ENCODE peak calls at places on chromosomes 12 and 14, in six cellular contexts. One of them, this sample, is unnamed.

GRCh38 chr14:49512147-49512551 is 74.0 kb downstream of the RPS29 start:
- DNase-seq in Daoy: peak; percentile 96
- DNase-seq in activated CD4-positive, CD25-positive, alpha-beta regulatory T cell treated with anti-CD3 and anti-CD28 coated beads, Interleukin-2, amount 50 U/mL, for 72 hours: no peak
- DNase-seq in mucosa of descending colon: no peak
- DNase-seq in EL: peak; percentile 74
- DNase-seq in B cell: no peak
- DNase-seq in this sample: peak; percentile 86

GRCh38 chr12:128613821-128614220 is 209.9 kb downstream of the SLC15A4 start:
- DNase-seq in Daoy: peak; percentile 43
- DNase-seq in activated CD4-positive, CD25-positive, alpha-beta regulatory T cell treated with anti-CD3 and anti-CD28 coated beads, Interleukin-2, amount 50 U/mL, for 72 hours: no peak
- DNase-seq in mucosa of descending colon: no peak
- DNase-seq in EL: no peak
- DNase-seq in B cell: no peak
- DNase-seq in this sample: no peak

GRCh38 chr12:120230326-120230973 is 29.5 kb upstream of the RPLP0 start:
- DNase-seq in Daoy: peak; percentile 98
- DNase-seq in activated CD4-positive, CD25-positive, alpha-beta regulatory T cell treated with anti-CD3 and anti-CD28 coated beads, Interleukin-2, amount 50 U/mL, for 72 hours: no peak
- DNase-seq in mucosa of descending colon: no peak
- DNase-seq in EL: peak; percentile 98
- DNase-seq in B cell: no peak
- DNase-seq in this sample: peak; percentile 98

GRCh38 chr14:65949711-65950516 is 536.3 kb upstream of the CCDC196 start:
- DNase-seq in Daoy: peak; percentile 51
- DNase-seq in activated CD4-positive, CD25-positive, alpha-beta regulatory T cell treated with anti-CD3 and anti-CD28 coated beads, Interleukin-2, amount 50 U/mL, for 72 hours: peak; percentile 56
- DNase-seq in mucosa of descending colon: no peak
- DNase-seq in EL: peak; percentile 8
- DNase-seq in B cell: no peak
- DNase-seq in this sample: peak; percentile 51

GRCh38 chr12:98227162-98227561 is 288.2 kb upstream of the TMPO start:
- DNase-seq in Daoy: peak; percentile 19
- DNase-seq in activated CD4-positive, CD25-positive, alpha-beta regulatory T cell treated with anti-CD3 and anti-CD28 coated beads, Interleukin-2, amount 50 U/mL, for 72 hours: no peak
- DNase-seq in mucosa of descending colon: no peak
- DNase-seq in EL: peak; percentile 12
- DNase-seq in B cell: no peak
- DNase-seq in this sample: peak; percentile 9

GRCh38 chr12:2324375-2324774 is 271.6 kb downstream of the CACNA1C start:
- DNase-seq in Daoy: no peak
- DNase-seq in activated CD4-positive, CD25-positive, alpha-beta regulatory T cell treated with anti-CD3 and anti-CD28 coated beads, Interleukin-2, amount 50 U/mL, for 72 hours: no peak
- DNase-seq in mucosa of descending colon: peak; percentile 65
- DNase-seq in EL: no peak
- DNase-seq in B cell: no peak
- DNase-seq in this sample: no peak

GRCh38 chr12:94326727-94327126 is 132.9 kb downstream of the CEP83 start:
- DNase-seq in Daoy: peak; percentile 81
- DNase-seq in activated CD4-positive, CD25-positive, alpha-beta regulatory T cell treated with anti-CD3 and anti-CD28 coated beads, Interleukin-2, amount 50 U/mL, for 72 hours: no peak
- DNase-seq in mucosa of descending colon: no peak
- DNase-seq in EL: peak; percentile 85
- DNase-seq in B cell: no peak
- DNase-seq in this sample: peak; percentile 92

GRCh38 chr12:102883204-102883799 is 33.7 kb downstream of the PAH start:
- DNase-seq in Daoy: peak; percentile 59
- DNase-seq in activated CD4-positive, CD25-positive, alpha-beta regulatory T cell treated with anti-CD3 and anti-CD28 coated beads, Interleukin-2, amount 50 U/mL, for 72 hours: peak; percentile 38
- DNase-seq in mucosa of descending colon: peak; percentile 62
- DNase-seq in EL: peak; percentile 40
- DNase-seq in B cell: peak; percentile 63
- DNase-seq in this sample: peak; percentile 30

GRCh38 chr12:105444050-105444808 is 113.7 kb downstream of the C12orf75 start:
- DNase-seq in Daoy: peak; percentile 34
- DNase-seq in activated CD4-positive, CD25-positive, alpha-beta regulatory T cell treated with anti-CD3 and anti-CD28 coated beads, Interleukin-2, amount 50 U/mL, for 72 hours: no peak
- DNase-seq in mucosa of descending colon: no peak
- DNase-seq in EL: peak; percentile 22
- DNase-seq in B cell: no peak
- DNase-seq in this sample: peak; percentile 55

GRCh38 chr12:119659289-119659897 is 8.5 kb upstream of the PRKAB1 start:
- DNase-seq in Daoy: peak; percentile 21
- DNase-seq in activated CD4-positive, CD25-positive, alpha-beta regulatory T cell treated with anti-CD3 and anti-CD28 coated beads, Interleukin-2, amount 50 U/mL, for 72 hours: no peak
- DNase-seq in mucosa of descending colon: no peak
- DNase-seq in EL: peak; percentile 21
- DNase-seq in B cell: peak; percentile 59
- DNase-seq in this sample: no peak

GRCh38 chr12:12645485-12645884 is 33.8 kb downstream of the CREBL2 start:
- DNase-seq in Daoy: no peak
- DNase-seq in activated CD4-positive, CD25-positive, alpha-beta regulatory T cell treated with anti-CD3 and anti-CD28 coated beads, Interleukin-2, amount 50 U/mL, for 72 hours: no peak
- DNase-seq in mucosa of descending colon: no peak
- DNase-seq in EL: peak; percentile 46
- DNase-seq in B cell: peak; percentile 65
- DNase-seq in this sample: peak; percentile 53

GRCh38 chr14:101043891-101044290 is 140.4 kb upstream of the RTL1 start:
- DNase-seq in Daoy: no peak
- DNase-seq in activated CD4-positive, CD25-positive, alpha-beta regulatory T cell treated with anti-CD3 and anti-CD28 coated beads, Interleukin-2, amount 50 U/mL, for 72 hours: no peak
- DNase-seq in mucosa of descending colon: no peak
- DNase-seq in EL: no peak
- DNase-seq in B cell: no peak
- DNase-seq in this sample: no peak

GRCh38 chr12:122867701-122868461 is 28.0 kb downstream of the VPS37B start:
- DNase-seq in Daoy: no peak
- DNase-seq in activated CD4-positive, CD25-positive, alpha-beta regulatory T cell treated with anti-CD3 and anti-CD28 coated beads, Interleukin-2, amount 50 U/mL, for 72 hours: no peak
- DNase-seq in mucosa of descending colon: peak; percentile 77
- DNase-seq in EL: no peak
- DNase-seq in B cell: no peak
- DNase-seq in this sample: no peak

GRCh38 chr12:52655720-52656124 is 3.7 kb upstream of the KRT2 start:
- DNase-seq in Daoy: peak; percentile 21
- DNase-seq in activated CD4-positive, CD25-positive, alpha-beta regulatory T cell treated with anti-CD3 and anti-CD28 coated beads, Interleukin-2, amount 50 U/mL, for 72 hours: no peak
- DNase-seq in mucosa of descending colon: no peak
- DNase-seq in EL: no peak
- DNase-seq in B cell: no peak
- DNase-seq in this sample: no peak

GRCh38 chr14:41986726-41987125 is 380.1 kb downstream of the LRFN5 start:
- DNase-seq in Daoy: peak; percentile 69
- DNase-seq in activated CD4-positive, CD25-positive, alpha-beta regulatory T cell treated with anti-CD3 and anti-CD28 coated beads, Interleukin-2, amount 50 U/mL, for 72 hours: no peak
- DNase-seq in mucosa of descending colon: no peak
- DNase-seq in EL: no peak
- DNase-seq in B cell: no peak
- DNase-seq in this sample: peak; percentile 37

GRCh38 chr14:89973234-89973823 is 17.6 kb downstream of the TDP1 start:
- DNase-seq in Daoy: peak; percentile 62
- DNase-seq in activated CD4-positive, CD25-positive, alpha-beta regulatory T cell treated with anti-CD3 and anti-CD28 coated beads, Interleukin-2, amount 50 U/mL, for 72 hours: peak; percentile 52
- DNase-seq in mucosa of descending colon: peak; percentile 55
- DNase-seq in EL: peak; percentile 63
- DNase-seq in B cell: peak; percentile 56
- DNase-seq in this sample: peak; percentile 52

GRCh38 chr12:15527201-15527782 is 205.0 kb downstream of the PTPRO start:
- DNase-seq in Daoy: peak; percentile 15
- DNase-seq in activated CD4-positive, CD25-positive, alpha-beta regulatory T cell treated with anti-CD3 and anti-CD28 coated beads, Interleukin-2, amount 50 U/mL, for 72 hours: no peak
- DNase-seq in mucosa of descending colon: peak; percentile 40
- DNase-seq in EL: peak; percentile 19
- DNase-seq in B cell: no peak
- DNase-seq in this sample: peak; percentile 77

GRCh38 chr12:123398918-123399617 is 15.1 kb downstream of the KMT5A start:
- DNase-seq in Daoy: no peak
- DNase-seq in activated CD4-positive, CD25-positive, alpha-beta regulatory T cell treated with anti-CD3 and anti-CD28 coated beads, Interleukin-2, amount 50 U/mL, for 72 hours: no peak
- DNase-seq in mucosa of descending colon: peak; percentile 39
- DNase-seq in EL: no peak
- DNase-seq in B cell: no peak
- DNase-seq in this sample: no peak

GRCh38 chr12:49428652-49429549 is 61.6 kb downstream of the SPATS2 start:
- DNase-seq in Daoy: peak; percentile 41
- DNase-seq in activated CD4-positive, CD25-positive, alpha-beta regulatory T cell treated with anti-CD3 and anti-CD28 coated beads, Interleukin-2, amount 50 U/mL, for 72 hours: no peak
- DNase-seq in mucosa of descending colon: no peak
- DNase-seq in EL: peak; percentile 68
- DNase-seq in B cell: peak; percentile 57
- DNase-seq in this sample: peak; percentile 63

GRCh38 chr12:127548123-127548553 is 718.8 kb upstream of the TMEM132C start:
- DNase-seq in Daoy: peak; percentile 74
- DNase-seq in activated CD4-positive, CD25-positive, alpha-beta regulatory T cell treated with anti-CD3 and anti-CD28 coated beads, Interleukin-2, amount 50 U/mL, for 72 hours: no peak
- DNase-seq in mucosa of descending colon: no peak
- DNase-seq in EL: peak; percentile 80
- DNase-seq in B cell: no peak
- DNase-seq in this sample: peak; percentile 91

GRCh38 chr12:6700646-6701051 is at the start of gene PIANP:
- DNase-seq in Daoy: peak; percentile 43
- DNase-seq in activated CD4-positive, CD25-positive, alpha-beta regulatory T cell treated with anti-CD3 and anti-CD28 coated beads, Interleukin-2, amount 50 U/mL, for 72 hours: peak; percentile 42
- DNase-seq in mucosa of descending colon: peak; percentile 57
- DNase-seq in EL: peak; percentile 33
- DNase-seq in B cell: peak; percentile 78
- DNase-seq in this sample: peak; percentile 16

GRCh38 chr14:51251486-51251885 is 11.4 kb downstream of the TMX1 start:
- DNase-seq in Daoy: no peak
- DNase-seq in activated CD4-positive, CD25-positive, alpha-beta regulatory T cell treated with anti-CD3 and anti-CD28 coated beads, Interleukin-2, amount 50 U/mL, for 72 hours: no peak
- DNase-seq in mucosa of descending colon: no peak
- DNase-seq in EL: no peak
- DNase-seq in B cell: no peak
- DNase-seq in this sample: no peak

GRCh38 chr12:32777159-32777558 is 21.5 kb upstream of the YARS2 start:
- DNase-seq in Daoy: no peak
- DNase-seq in activated CD4-positive, CD25-positive, alpha-beta regulatory T cell treated with anti-CD3 and anti-CD28 coated beads, Interleukin-2, amount 50 U/mL, for 72 hours: no peak
- DNase-seq in mucosa of descending colon: no peak
- DNase-seq in EL: no peak
- DNase-seq in B cell: no peak
- DNase-seq in this sample: no peak

GRCh38 chr12:111408116-111408440 is 2.4 kb downstream of the SH2B3 start:
- DNase-seq in Daoy: no peak
- DNase-seq in activated CD4-positive, CD25-positive, alpha-beta regulatory T cell treated with anti-CD3 and anti-CD28 coated beads, Interleukin-2, amount 50 U/mL, for 72 hours: no peak
- DNase-seq in mucosa of descending colon: no peak
- DNase-seq in EL: no peak
- DNase-seq in B cell: no peak
- DNase-seq in this sample: no peak

GRCh38 chr14:77022219-77022852 is 6.2 kb downstream of the IRF2BPL start:
- DNase-seq in Daoy: no peak
- DNase-seq in activated CD4-positive, CD25-positive, alpha-beta regulatory T cell treated with anti-CD3 and anti-CD28 coated beads, Interleukin-2, amount 50 U/mL, for 72 hours: no peak
- DNase-seq in mucosa of descending colon: no peak
- DNase-seq in EL: no peak
- DNase-seq in B cell: no peak
- DNase-seq in this sample: no peak

GRCh38 chr12:123990512-123990911 is 17.5 kb downstream of the ZNF664 start:
- DNase-seq in Daoy: no peak
- DNase-seq in activated CD4-positive, CD25-positive, alpha-beta regulatory T cell treated with anti-CD3 and anti-CD28 coated beads, Interleukin-2, amount 50 U/mL, for 72 hours: no peak
- DNase-seq in mucosa of descending colon: no peak
- DNase-seq in EL: peak; percentile 38
- DNase-seq in B cell: no peak
- DNase-seq in this sample: no peak

GRCh38 chr14:75222208-75222701 is 45.8 kb upstream of the TMED10 start:
- DNase-seq in Daoy: peak; percentile 90
- DNase-seq in activated CD4-positive, CD25-positive, alpha-beta regulatory T cell treated with anti-CD3 and anti-CD28 coated beads, Interleukin-2, amount 50 U/mL, for 72 hours: no peak
- DNase-seq in mucosa of descending colon: no peak
- DNase-seq in EL: peak; percentile 95
- DNase-seq in B cell: peak; percentile 66
- DNase-seq in this sample: peak; percentile 83

GRCh38 chr12:55068416-55069010 is 48.7 kb downstream of the NEUROD4 start:
- DNase-seq in Daoy: peak; percentile 58
- DNase-seq in activated CD4-positive, CD25-positive, alpha-beta regulatory T cell treated with anti-CD3 and anti-CD28 coated beads, Interleukin-2, amount 50 U/mL, for 72 hours: no peak
- DNase-seq in mucosa of descending colon: no peak
- DNase-seq in EL: peak; percentile 47
- DNase-seq in B cell: peak; percentile 44
- DNase-seq in this sample: peak; percentile 41

GRCh38 chr14:99612065-99612736 is 8.2 kb upstream of the CCDC85C start:
- DNase-seq in Daoy: no peak
- DNase-seq in activated CD4-positive, CD25-positive, alpha-beta regulatory T cell treated with anti-CD3 and anti-CD28 coated beads, Interleukin-2, amount 50 U/mL, for 72 hours: no peak
- DNase-seq in mucosa of descending colon: no peak
- DNase-seq in EL: no peak
- DNase-seq in B cell: no peak
- DNase-seq in this sample: no peak

GRCh38 chr14:94056579-94057308 is 24.3 kb downstream of the DDX24 start:
- DNase-seq in Daoy: no peak
- DNase-seq in activated CD4-positive, CD25-positive, alpha-beta regulatory T cell treated with anti-CD3 and anti-CD28 coated beads, Interleukin-2, amount 50 U/mL, for 72 hours: no peak
- DNase-seq in mucosa of descending colon: no peak
- DNase-seq in EL: no peak
- DNase-seq in B cell: no peak
- DNase-seq in this sample: no peak